ENCODE peak calls at places on chromosomes 7 and 10, in five cellular contexts. One of them, this sample, is unnamed.

GRCh38 chr10:6563720-6564119 is 16.4 kb downstream of the PRKCQ start:
- DNase-seq in SK-N-SH: no peak
- DNase-seq in GM12878: no peak
- DNase-seq in K562: no peak
- DNase-seq in HepG2: no peak
- DNase-seq in this sample: no peak

GRCh38 chr7:82859106-82859850 is 303.4 kb downstream of the PCLO start:
- DNase-seq in K562: no peak
- DNase-seq in HepG2: no peak
- DNase-seq in GM12878: no peak
- DNase-seq in SK-N-SH: no peak
- DNase-seq in this sample: no peak

GRCh38 chr10:27857616-27858015 is 112.0 kb upstream of the MKX start:
- DNase-seq in K562: no peak
- DNase-seq in HepG2: no peak
- DNase-seq in SK-N-SH: no peak
- DNase-seq in GM12878: no peak
- DNase-seq in this sample: no peak

GRCh38 chr10:12237265-12238220 is 41.6 kb downstream of the CDC123 start:
- DNase-seq in GM12878: no peak
- DNase-seq in SK-N-SH: no peak
- DNase-seq in K562: no peak
- DNase-seq in HepG2: peak; percentile 94
- DNase-seq in this sample: no peak

GRCh38 chr10:17290226-17290625 is 62.2 kb downstream of the VIM start:
- DNase-seq in GM12878: no peak
- DNase-seq in HepG2: no peak
- DNase-seq in K562: peak; percentile 67
- DNase-seq in SK-N-SH: peak; percentile 40
- DNase-seq in this sample: peak; percentile 50

GRCh38 chr7:5773661-5774086 is 7.8 kb downstream of the RNF216 start:
- DNase-seq in K562: peak; percentile 86
- DNase-seq in GM12878: no peak
- DNase-seq in SK-N-SH: no peak
- DNase-seq in HepG2: peak; percentile 63
- DNase-seq in this sample: peak; percentile 90

GRCh38 chr10:78312197-78313046 is 278.8 kb downstream of the RPS24 start:
- DNase-seq in GM12878: no peak
- DNase-seq in HepG2: no peak
- DNase-seq in SK-N-SH: no peak
- DNase-seq in K562: no peak
- DNase-seq in this sample: no peak

GRCh38 chr10:97134202-97134601 is 51.6 kb downstream of the SLIT1 start:
- DNase-seq in HepG2: no peak
- DNase-seq in GM12878: no peak
- DNase-seq in SK-N-SH: no peak
- DNase-seq in K562: no peak
- DNase-seq in this sample: no peak

GRCh38 chr7:95545007-95545615 is 51.2 kb downstream of the PDK4 start:
- DNase-seq in SK-N-SH: no peak
- DNase-seq in K562: peak; percentile 14
- DNase-seq in HepG2: peak; percentile 24
- DNase-seq in GM12878: no peak
- DNase-seq in this sample: peak; percentile 47
- TF ChIP-seq POLR2AphosphoS5 in SK-N-SH: no peak
- TF ChIP-seq POLR2AphosphoS5 in K562: no peak
- TF ChIP-seq POLR2AphosphoS5 in HepG2: no peak
- TF ChIP-seq POLR2AphosphoS5 in GM12878: no peak
- TF ChIP-seq POLR2AphosphoS5 in this sample: no peak

GRCh38 chr7:85038466-85038865 is 148.4 kb downstream of the SEMA3D start:
- DNase-seq in HepG2: no peak
- DNase-seq in SK-N-SH: no peak
- DNase-seq in K562: no peak
- DNase-seq in GM12878: no peak
- DNase-seq in this sample: no peak

GRCh38 chr7:85046512-85046911 is 140.3 kb downstream of the SEMA3D start:
- DNase-seq in SK-N-SH: no peak
- DNase-seq in GM12878: no peak
- DNase-seq in HepG2: no peak
- DNase-seq in K562: no peak
- DNase-seq in this sample: no peak

GRCh38 chr7:85039196-85039923 is 147.5 kb downstream of the SEMA3D start:
- DNase-seq in SK-N-SH: no peak
- DNase-seq in K562: no peak
- DNase-seq in GM12878: peak; percentile 3
- DNase-seq in HepG2: no peak
- DNase-seq in this sample: no peak

GRCh38 chr7:85041599-85042216 is 145.1 kb downstream of the SEMA3D start:
- DNase-seq in GM12878: peak; percentile 3
- DNase-seq in SK-N-SH: peak; percentile 38
- DNase-seq in HepG2: peak; percentile 55
- DNase-seq in K562: peak; percentile 67
- DNase-seq in this sample: peak; percentile 62
- TF ChIP-seq JUND in GM12878: no peak
- TF ChIP-seq JUND in SK-N-SH: no peak
- TF ChIP-seq JUND in HepG2: no peak
- TF ChIP-seq JUND in K562: no peak
- TF ChIP-seq JUND in this sample: no peak

DNA sequence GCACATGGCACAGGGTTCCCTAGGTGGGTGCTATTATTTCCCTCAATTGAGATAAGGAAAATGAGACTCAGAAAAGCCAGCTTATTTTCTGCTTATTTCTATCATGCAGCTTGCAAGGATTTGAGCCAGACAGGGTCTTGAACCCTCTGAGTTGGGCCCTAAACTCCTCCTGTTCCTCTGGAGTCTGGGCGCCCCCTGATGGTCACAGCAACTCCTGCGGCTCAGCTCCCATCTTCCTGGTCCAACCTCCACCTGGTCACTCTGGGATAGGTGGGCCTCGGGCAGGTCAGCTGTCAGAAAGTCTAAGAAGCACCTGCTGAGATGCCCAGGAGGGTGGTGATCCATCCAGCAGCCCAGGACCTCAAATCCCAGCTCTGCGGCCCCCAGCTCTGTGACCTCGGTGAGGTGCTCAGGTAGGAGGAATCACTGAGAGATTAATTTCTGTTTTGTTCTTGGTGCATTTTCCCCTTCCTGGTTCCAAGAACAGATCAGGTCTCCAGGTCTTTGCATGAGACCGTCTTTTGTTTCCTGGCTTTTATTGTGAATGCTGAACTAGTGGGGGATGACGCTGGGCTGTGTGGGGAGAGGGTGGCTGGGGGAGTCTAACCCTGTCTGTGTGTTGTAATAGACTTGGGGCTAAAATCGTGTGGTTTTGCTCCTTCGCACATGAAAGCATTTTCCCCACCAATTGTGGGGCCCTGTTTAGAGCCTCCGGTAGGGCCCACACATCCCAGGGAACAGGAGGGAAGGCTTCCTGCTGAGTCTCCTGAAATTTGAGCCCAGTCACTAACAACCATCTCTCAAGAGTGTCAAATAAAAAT is 32.8 kb downstream of the TMEM130 start:
- DNase-seq in SK-N-SH: peak; percentile 81
- DNase-seq in GM12878: no peak
- DNase-seq in HepG2: peak; percentile 21
- DNase-seq in K562: peak; percentile 71
- DNase-seq in this sample: peak; percentile 59
- TF ChIP-seq YY1 in SK-N-SH: no peak
- TF ChIP-seq YY1 in GM12878: peak; percentile 42
- TF ChIP-seq YY1 in HepG2: no peak
- TF ChIP-seq YY1 in K562: no peak
- TF ChIP-seq YY1 in this sample: no peak

DNA sequence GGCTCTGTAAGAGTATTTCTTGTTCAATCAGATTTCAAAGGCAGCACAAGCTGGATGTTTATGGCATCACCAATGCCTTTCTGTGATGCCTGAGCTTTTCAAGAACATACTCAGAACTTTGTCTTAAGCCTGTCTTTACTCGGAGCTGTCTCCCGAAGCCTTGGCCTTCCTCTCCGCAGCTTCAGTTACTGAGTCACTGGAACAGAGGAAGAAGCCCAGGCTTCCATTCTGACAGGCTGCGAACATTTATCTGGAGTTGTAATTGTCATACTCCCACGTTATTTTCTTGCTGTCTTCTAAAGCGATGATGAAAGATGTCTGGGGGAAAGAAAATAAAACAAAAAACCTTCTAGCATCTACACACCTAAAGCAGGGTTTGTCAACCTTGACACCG is 43.9 kb downstream of the GRK5 start:
- DNase-seq in SK-N-SH: no peak
- DNase-seq in HepG2: no peak
- DNase-seq in K562: peak; percentile 65
- DNase-seq in GM12878: no peak
- DNase-seq in this sample: no peak
- TF ChIP-seq POLR2AphosphoS5 in SK-N-SH: no peak
- TF ChIP-seq POLR2AphosphoS5 in HepG2: no peak
- TF ChIP-seq POLR2AphosphoS5 in K562: no peak
- TF ChIP-seq POLR2AphosphoS5 in GM12878: no peak
- TF ChIP-seq POLR2AphosphoS5 in this sample: no peak

DNA sequence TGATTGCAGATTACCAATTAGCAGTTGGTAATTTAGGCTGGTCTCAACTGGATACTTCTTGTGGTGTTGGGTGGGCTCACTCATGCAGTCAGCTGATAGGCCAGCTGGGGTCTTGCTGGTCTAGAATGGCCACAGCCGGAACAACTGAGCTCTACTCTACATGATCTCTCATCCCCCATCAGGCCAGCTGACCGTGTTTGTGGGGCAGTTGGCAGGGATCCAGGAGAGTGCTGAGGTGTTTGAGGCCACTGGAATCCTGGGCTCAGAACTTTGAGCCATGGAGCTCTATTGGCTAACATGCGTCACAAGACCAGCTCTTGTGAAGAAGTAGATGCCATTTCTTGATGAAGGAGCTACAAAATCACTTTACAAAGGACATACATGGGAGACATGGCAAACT is 242.4 kb downstream of the GFRA1 start:
- DNase-seq in SK-N-SH: no peak
- DNase-seq in HepG2: no peak
- DNase-seq in K562: no peak
- DNase-seq in GM12878: no peak
- DNase-seq in this sample: no peak
- TF ChIP-seq JUND in SK-N-SH: no peak
- TF ChIP-seq JUND in HepG2: no peak
- TF ChIP-seq JUND in K562: no peak
- TF ChIP-seq JUND in GM12878: no peak
- TF ChIP-seq JUND in this sample: no peak

GRCh38 chr10:8262317-8262716 is 207.8 kb downstream of the GATA3 start:
- DNase-seq in SK-N-SH: no peak
- DNase-seq in GM12878: no peak
- DNase-seq in K562: no peak
- DNase-seq in HepG2: no peak
- DNase-seq in this sample: no peak
- TF ChIP-seq YY1 in SK-N-SH: no peak
- TF ChIP-seq YY1 in GM12878: no peak
- TF ChIP-seq YY1 in K562: no peak
- TF ChIP-seq YY1 in HepG2: no peak
- TF ChIP-seq YY1 in this sample: no peak

GRCh38 chr7:118250860-118251494 is 26.5 kb downstream of the ANKRD7 start:
- DNase-seq in GM12878: no peak
- DNase-seq in K562: no peak
- DNase-seq in SK-N-SH: no peak
- DNase-seq in HepG2: no peak
- DNase-seq in this sample: no peak
- TF ChIP-seq POLR2AphosphoS5 in GM12878: no peak
- TF ChIP-seq POLR2AphosphoS5 in K562: no peak
- TF ChIP-seq POLR2AphosphoS5 in SK-N-SH: no peak
- TF ChIP-seq POLR2AphosphoS5 in HepG2: no peak
- TF ChIP-seq POLR2AphosphoS5 in this sample: no peak

GRCh38 chr10:35135861-35136260 is 9.2 kb downstream of the CREM start:
- DNase-seq in SK-N-SH: no peak
- DNase-seq in HepG2: no peak
- DNase-seq in K562: no peak
- DNase-seq in GM12878: no peak
- DNase-seq in this sample: no peak
- TF ChIP-seq JUND in SK-N-SH: no peak
- TF ChIP-seq JUND in HepG2: no peak
- TF ChIP-seq JUND in K562: no peak
- TF ChIP-seq JUND in GM12878: no peak
- TF ChIP-seq JUND in this sample: no peak

GRCh38 chr10:93305122-93305521 is 177.0 kb downstream of the MYOF start:
- DNase-seq in SK-N-SH: no peak
- DNase-seq in HepG2: no peak
- DNase-seq in GM12878: no peak
- DNase-seq in K562: no peak
- DNase-seq in this sample: no peak

GRCh38 chr10:93313798-93314197 is 168.3 kb downstream of the MYOF start:
- DNase-seq in SK-N-SH: no peak
- DNase-seq in K562: no peak
- DNase-seq in HepG2: no peak
- DNase-seq in GM12878: peak; percentile 34
- DNase-seq in this sample: no peak

GRCh38 chr10:93309062-93309461 is 173.1 kb downstream of the MYOF start:
- DNase-seq in HepG2: no peak
- DNase-seq in K562: no peak
- DNase-seq in GM12878: no peak
- DNase-seq in SK-N-SH: peak; percentile 54
- DNase-seq in this sample: no peak
- TF ChIP-seq YY1 in HepG2: no peak
- TF ChIP-seq YY1 in K562: no peak
- TF ChIP-seq YY1 in GM12878: no peak
- TF ChIP-seq YY1 in SK-N-SH: no peak
- TF ChIP-seq YY1 in this sample: no peak

GRCh38 chr7:143385891-143386781 is 5.0 kb downstream of the ZYX start:
- DNase-seq in HepG2: no peak
- DNase-seq in K562: no peak
- DNase-seq in SK-N-SH: no peak
- DNase-seq in GM12878: no peak
- DNase-seq in this sample: no peak
- TF ChIP-seq POLR2AphosphoS5 in HepG2: no peak
- TF ChIP-seq POLR2AphosphoS5 in K562: peak; percentile 16
- TF ChIP-seq POLR2AphosphoS5 in SK-N-SH: no peak
- TF ChIP-seq POLR2AphosphoS5 in GM12878: no peak
- TF ChIP-seq POLR2AphosphoS5 in this sample: no peak

This sample was measured in HCT116.